ENCODE peak calls at places on chromosomes 11 and 22, in four cellular contexts. M is HS-27A, X is NCI-H774, Z is ELR. L is an unnamed sample.

GRCh38 chr11:35281169-35281591 is 138.2 kb downstream of the SLC1A2 start:
- DNase-seq in M (no peak), X (no peak), Z (no peak), L (no peak)

GRCh38 chr22:49606562-49606961 is 221.1 kb downstream of the BRD1 start:
- DNase-seq in M (no peak), X (no peak), Z (no peak), L (no peak)

GRCh38 chr11:31956310-31956709 is 134.6 kb upstream of the RCN1 start:
- DNase-seq in M (no peak), X (no peak), Z (peak; percentile 66), L (peak; percentile 13)

GRCh38 chr22:37626144-37626543 is 13.3 kb upstream of the SH3BP1 start:
- DNase-seq in M (no peak), X (no peak), Z (no peak), L (peak; percentile 19)

GRCh38 chr11:62171261-62171723 is 18.7 kb upstream of the SCGB1D1 start:
- DNase-seq in M (peak; percentile 20), X (peak; percentile 79), Z (peak; percentile 81), L (peak; percentile 80)

GRCh38 chr11:126631399-126631798 is 275.9 kb downstream of the ST3GAL4 start:
- DNase-seq in M (no peak), X (no peak), Z (no peak), L (no peak)

GRCh38 chr11:17015639-17016125 is 1.5 kb upstream of the PLEKHA7 start:
- DNase-seq in M (no peak), X (no peak), Z (no peak), L (no peak)

GRCh38 chr11:77085652-77086051 is 17.0 kb upstream of the OMP start:
- DNase-seq in M (no peak), X (no peak), Z (no peak), L (no peak)

GRCh38 chr11:98365185-98365584 is 655.6 kb upstream of the CNTN5 start:
- DNase-seq in M (no peak), X (no peak), Z (peak; percentile 74), L (peak; percentile 4)

GRCh38 chr22:10961043-10961860 is 4566.7 kb upstream of the OR11H1 start:
- DNase-seq in M (no peak), X (no peak), Z (no peak), L (no peak)

GRCh38 chr11:130448416-130449068 is at the start of gene ADAMTS15:
- DNase-seq in M (no peak), X (peak; percentile 75), Z (peak; percentile 60), L (peak; percentile 68)

GRCh38 chr22:24554316-24555159 is at the start of gene GUCD1:
- DNase-seq in M (peak; percentile 22), X (no peak), Z (peak; percentile 60), L (peak; percentile 37)

GRCh38 chr22:37241351-37242142 is 2.5 kb downstream of the RAC2 start:
- DNase-seq in M (no peak), X (no peak), Z (no peak), L (no peak)

GRCh38 chr11:120134931-120135228 is 3.0 kb downstream of the TRIM29 start:
- DNase-seq in M (no peak), X (no peak), Z (no peak), L (no peak)

GRCh38 chr22:35887296-35887875 is 141.2 kb downstream of the RBFOX2 start:
- DNase-seq in M (no peak), X (no peak), Z (peak; percentile 77), L (peak; percentile 56)

GRCh38 chr11:99316761-99317475 is 296.2 kb downstream of the CNTN5 start:
- DNase-seq in M (no peak), X (no peak), Z (no peak), L (no peak)

GRCh38 chr11:65163684-65164083 is 6.3 kb upstream of the SPDYC start:
- DNase-seq in M (no peak), X (no peak), Z (no peak), L (no peak)

GRCh38 chr11:36657610-36658225 is 59.7 kb upstream of the RAG2 start:
- DNase-seq in M (no peak), X (no peak), Z (peak; percentile 14), L (no peak)

GRCh38 chr11:10387209-10388083 is 67.6 kb upstream of the AMPD3 start:
- DNase-seq in M (no peak), X (no peak), Z (no peak), L (no peak)

GRCh38 chr11:73528420-73528819 is 69.5 kb downstream of the FAM168A start:
- DNase-seq in M (no peak), X (no peak), Z (no peak), L (peak; percentile 41)

GRCh38 chr11:62337682-62338181 is 484 bp downstream of the ASRGL1 start:
- DNase-seq in M (no peak), X (no peak), Z (peak; percentile 18), L (peak; percentile 48)

GRCh38 chr11:64760759-64761417 is 1.1 kb upstream of the PYGM start:
- DNase-seq in M (no peak), X (no peak), Z (no peak), L (no peak)

GRCh38 chr11:20451568-20451967 is 64.1 kb downstream of the PRMT3 start:
- DNase-seq in M (no peak), X (no peak), Z (peak; percentile 7), L (no peak)

GRCh38 chr22:43743131-43743530 is 69.0 kb downstream of the EFCAB6 start:
- DNase-seq in M (no peak), X (no peak), Z (no peak), L (no peak)

GRCh38 chr11:125329786-125330185 is 165.2 kb downstream of the PKNOX2 start:
- DNase-seq in M (no peak), X (no peak), Z (no peak), L (no peak)

GRCh38 chr11:32874144-32874543 is 18.5 kb upstream of the QSER1 start:
- DNase-seq in M (no peak), X (no peak), Z (no peak), L (no peak)

L was measured in kidney tubule cell.